ENCODE peak calls at places on chromosome 9, in nine cellular contexts. One of them, this sample, is unnamed.

GRCh38 chr9:124779368-124780059 is 2.6 kb downstream of the OLFML2A start:
- DNase-seq in endothelial cell of umbilical vein: peak
- DNase-seq in adrenal gland: peak
- DNase-seq in body of pancreas: no peak
- DNase-seq in K562: no peak
- DNase-seq in stomach: peak
- DNase-seq in HCT116: no peak
- DNase-seq in H1: no peak
- DNase-seq in right lobe of liver: no peak
- DNase-seq in this sample: peak

GRCh38 chr9:109452761-109453160 is 45.3 kb downstream of the PTPN3 start:
- DNase-seq in endothelial cell of umbilical vein: no peak
- DNase-seq in adrenal gland: no peak
- DNase-seq in body of pancreas: no peak
- DNase-seq in K562: no peak
- DNase-seq in stomach: no peak
- DNase-seq in HCT116: no peak
- DNase-seq in H1: no peak
- DNase-seq in right lobe of liver: no peak
- DNase-seq in this sample: no peak

GRCh38 chr9:72203205-72203803 is 54.1 kb downstream of the GDA start:
- DNase-seq in endothelial cell of umbilical vein: peak
- DNase-seq in adrenal gland: no peak
- DNase-seq in body of pancreas: peak
- DNase-seq in K562: peak
- DNase-seq in stomach: no peak
- DNase-seq in HCT116: peak
- DNase-seq in H1: no peak
- DNase-seq in right lobe of liver: no peak
- DNase-seq in this sample: no peak

GRCh38 chr9:95506692-95507455 is 9.9 kb downstream of the PTCH1 start:
- DNase-seq in endothelial cell of umbilical vein: peak
- DNase-seq in adrenal gland: peak
- DNase-seq in body of pancreas: peak
- DNase-seq in K562: peak
- DNase-seq in stomach: peak
- DNase-seq in HCT116: no peak
- DNase-seq in H1: no peak
- DNase-seq in right lobe of liver: peak
- DNase-seq in this sample: no peak

GRCh38 chr9:85528142-85528541 is 213.6 kb downstream of the AGTPBP1 start:
- DNase-seq in endothelial cell of umbilical vein: no peak
- DNase-seq in adrenal gland: no peak
- DNase-seq in body of pancreas: no peak
- DNase-seq in K562: no peak
- DNase-seq in stomach: no peak
- DNase-seq in HCT116: no peak
- DNase-seq in H1: no peak
- DNase-seq in right lobe of liver: no peak
- DNase-seq in this sample: no peak

GRCh38 chr9:109164040-109164439 is 3.0 kb downstream of the FRRS1L start:
- DNase-seq in endothelial cell of umbilical vein: no peak
- DNase-seq in adrenal gland: no peak
- DNase-seq in body of pancreas: no peak
- DNase-seq in K562: no peak
- DNase-seq in stomach: no peak
- DNase-seq in HCT116: no peak
- DNase-seq in H1: no peak
- DNase-seq in right lobe of liver: no peak
- DNase-seq in this sample: no peak

GRCh38 chr9:94623253-94623652 is 16.1 kb downstream of the FBP1 start:
- DNase-seq in endothelial cell of umbilical vein: no peak
- DNase-seq in adrenal gland: peak
- DNase-seq in body of pancreas: peak
- DNase-seq in K562: peak
- DNase-seq in stomach: peak
- DNase-seq in HCT116: peak
- DNase-seq in H1: no peak
- DNase-seq in right lobe of liver: no peak
- DNase-seq in this sample: no peak

GRCh38 chr9:8924529-8924928 is 1125.0 kb upstream of the DMAC1 start:
- DNase-seq in endothelial cell of umbilical vein: no peak
- DNase-seq in adrenal gland: no peak
- DNase-seq in body of pancreas: no peak
- DNase-seq in K562: no peak
- DNase-seq in stomach: no peak
- DNase-seq in HCT116: no peak
- DNase-seq in H1: no peak
- DNase-seq in right lobe of liver: no peak
- DNase-seq in this sample: no peak

GRCh38 chr9:135524130-135524861 is 3.1 kb downstream of the LCN1 start:
- DNase-seq in endothelial cell of umbilical vein: no peak
- DNase-seq in adrenal gland: peak
- DNase-seq in body of pancreas: no peak
- DNase-seq in K562: no peak
- DNase-seq in stomach: peak
- DNase-seq in HCT116: no peak
- DNase-seq in H1: no peak
- DNase-seq in right lobe of liver: no peak
- DNase-seq in this sample: peak

GRCh38 chr9:114745108-114745848 is 60.6 kb downstream of the TNFSF15 start:
- DNase-seq in endothelial cell of umbilical vein: peak
- DNase-seq in adrenal gland: no peak
- DNase-seq in body of pancreas: no peak
- DNase-seq in K562: no peak
- DNase-seq in stomach: no peak
- DNase-seq in HCT116: no peak
- DNase-seq in H1: no peak
- DNase-seq in right lobe of liver: no peak
- DNase-seq in this sample: no peak

GRCh38 chr9:101674165-101674564 is 64.3 kb downstream of the GRIN3A start:
- DNase-seq in endothelial cell of umbilical vein: no peak
- DNase-seq in adrenal gland: no peak
- DNase-seq in body of pancreas: no peak
- DNase-seq in K562: no peak
- DNase-seq in stomach: no peak
- DNase-seq in HCT116: no peak
- DNase-seq in H1: no peak
- DNase-seq in right lobe of liver: no peak
- DNase-seq in this sample: no peak

GRCh38 chr9:105297442-105298097 is 53.1 kb downstream of the SLC44A1 start:
- DNase-seq in endothelial cell of umbilical vein: no peak
- DNase-seq in adrenal gland: no peak
- DNase-seq in body of pancreas: no peak
- DNase-seq in K562: no peak
- DNase-seq in stomach: no peak
- DNase-seq in HCT116: no peak
- DNase-seq in H1: no peak
- DNase-seq in right lobe of liver: no peak
- DNase-seq in this sample: no peak

GRCh38 chr9:6910032-6910431 is 152.3 kb downstream of the KDM4C start:
- DNase-seq in endothelial cell of umbilical vein: peak
- DNase-seq in adrenal gland: no peak
- DNase-seq in body of pancreas: no peak
- DNase-seq in K562: no peak
- DNase-seq in stomach: no peak
- DNase-seq in HCT116: no peak
- DNase-seq in H1: no peak
- DNase-seq in right lobe of liver: no peak
- DNase-seq in this sample: no peak

GRCh38 chr9:121725008-121725795 is 73.8 kb downstream of the DAB2IP start:
- DNase-seq in endothelial cell of umbilical vein: peak
- DNase-seq in adrenal gland: peak
- DNase-seq in body of pancreas: peak
- DNase-seq in K562: no peak
- DNase-seq in stomach: peak
- DNase-seq in HCT116: no peak
- DNase-seq in H1: no peak
- DNase-seq in right lobe of liver: peak
- DNase-seq in this sample: peak

GRCh38 chr9:121729769-121730168 is 78.3 kb downstream of the DAB2IP start:
- DNase-seq in endothelial cell of umbilical vein: no peak
- DNase-seq in adrenal gland: no peak
- DNase-seq in body of pancreas: no peak
- DNase-seq in K562: no peak
- DNase-seq in stomach: no peak
- DNase-seq in HCT116: no peak
- DNase-seq in H1: no peak
- DNase-seq in right lobe of liver: no peak
- DNase-seq in this sample: no peak

GRCh38 chr9:121728916-121729315 is 77.5 kb downstream of the DAB2IP start:
- DNase-seq in endothelial cell of umbilical vein: no peak
- DNase-seq in adrenal gland: no peak
- DNase-seq in body of pancreas: no peak
- DNase-seq in K562: no peak
- DNase-seq in stomach: no peak
- DNase-seq in HCT116: no peak
- DNase-seq in H1: no peak
- DNase-seq in right lobe of liver: no peak
- DNase-seq in this sample: no peak

GRCh38 chr9:121730188-121730587 is 78.8 kb downstream of the DAB2IP start:
- DNase-seq in endothelial cell of umbilical vein: no peak
- DNase-seq in adrenal gland: peak
- DNase-seq in body of pancreas: no peak
- DNase-seq in K562: no peak
- DNase-seq in stomach: no peak
- DNase-seq in HCT116: no peak
- DNase-seq in H1: no peak
- DNase-seq in right lobe of liver: no peak
- DNase-seq in this sample: no peak

DNA sequence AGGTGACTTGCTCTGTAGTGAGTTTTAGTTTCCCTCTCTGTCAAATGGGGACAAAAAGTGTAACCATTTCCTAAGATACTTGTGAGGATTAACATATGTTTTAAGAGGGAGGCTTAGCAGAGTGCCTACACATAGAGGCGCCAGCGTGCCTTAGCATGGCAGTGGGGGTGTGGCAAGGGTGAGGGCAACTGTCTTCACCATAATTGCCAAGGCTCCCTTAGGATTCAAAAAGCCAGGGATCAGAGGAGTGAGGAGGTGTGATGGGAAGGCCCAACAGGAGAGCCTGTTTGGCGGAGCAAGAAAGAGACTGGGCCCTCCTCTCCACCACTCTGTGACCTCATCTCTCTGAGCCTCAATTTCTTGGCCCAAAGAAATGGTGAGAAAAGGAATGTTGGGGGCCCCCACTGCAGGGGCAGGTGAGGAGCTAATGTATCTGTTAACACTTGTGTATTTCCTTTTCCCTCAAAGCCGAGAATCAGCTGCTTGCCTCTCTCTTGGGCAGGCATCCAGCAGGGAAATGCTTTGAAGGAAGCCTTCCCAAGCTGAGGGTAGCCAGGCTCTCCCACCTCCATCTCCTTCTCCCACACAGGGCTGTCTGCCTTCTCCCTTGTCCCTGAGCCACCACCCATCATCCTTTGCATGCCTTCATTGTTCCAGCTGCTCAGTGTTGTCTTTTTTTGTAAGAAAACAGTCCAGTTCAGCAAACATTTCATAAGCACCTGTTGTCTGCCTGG is 76.0 kb downstream of the DAB2IP start:
- DNase-seq in endothelial cell of umbilical vein: peak
- DNase-seq in adrenal gland: no peak
- DNase-seq in body of pancreas: no peak
- DNase-seq in K562: no peak
- DNase-seq in stomach: peak
- DNase-seq in HCT116: no peak
- DNase-seq in H1: no peak
- DNase-seq in right lobe of liver: no peak
- DNase-seq in this sample: no peak
- H3K4me3 ChIP-seq in endothelial cell of umbilical vein: no peak
- H3K4me3 ChIP-seq in adrenal gland: no peak
- H3K4me3 ChIP-seq in body of pancreas: no peak
- H3K4me3 ChIP-seq in K562: no peak
- H3K4me3 ChIP-seq in stomach: no peak
- H3K4me3 ChIP-seq in HCT116: no peak
- H3K4me3 ChIP-seq in H1: no peak
- H3K4me3 ChIP-seq in right lobe of liver: no peak
- H3K4me3 ChIP-seq in this sample: no peak

GRCh38 chr9:112945620-112946208 is 55.0 kb upstream of the SLC46A2 start:
- DNase-seq in endothelial cell of umbilical vein: no peak
- DNase-seq in adrenal gland: no peak
- DNase-seq in body of pancreas: no peak
- DNase-seq in K562: peak
- DNase-seq in stomach: no peak
- DNase-seq in HCT116: no peak
- DNase-seq in H1: peak
- DNase-seq in right lobe of liver: no peak
- DNase-seq in this sample: no peak
- TF ChIP-seq POLR2A in endothelial cell of umbilical vein: no peak
- TF ChIP-seq POLR2A in adrenal gland: no peak
- TF ChIP-seq POLR2A in body of pancreas: no peak
- TF ChIP-seq POLR2A in K562: no peak
- TF ChIP-seq POLR2A in stomach: no peak
- TF ChIP-seq POLR2A in HCT116: no peak
- TF ChIP-seq POLR2A in H1: no peak
- TF ChIP-seq POLR2A in right lobe of liver: no peak
- TF ChIP-seq POLR2A in this sample: no peak

DNA sequence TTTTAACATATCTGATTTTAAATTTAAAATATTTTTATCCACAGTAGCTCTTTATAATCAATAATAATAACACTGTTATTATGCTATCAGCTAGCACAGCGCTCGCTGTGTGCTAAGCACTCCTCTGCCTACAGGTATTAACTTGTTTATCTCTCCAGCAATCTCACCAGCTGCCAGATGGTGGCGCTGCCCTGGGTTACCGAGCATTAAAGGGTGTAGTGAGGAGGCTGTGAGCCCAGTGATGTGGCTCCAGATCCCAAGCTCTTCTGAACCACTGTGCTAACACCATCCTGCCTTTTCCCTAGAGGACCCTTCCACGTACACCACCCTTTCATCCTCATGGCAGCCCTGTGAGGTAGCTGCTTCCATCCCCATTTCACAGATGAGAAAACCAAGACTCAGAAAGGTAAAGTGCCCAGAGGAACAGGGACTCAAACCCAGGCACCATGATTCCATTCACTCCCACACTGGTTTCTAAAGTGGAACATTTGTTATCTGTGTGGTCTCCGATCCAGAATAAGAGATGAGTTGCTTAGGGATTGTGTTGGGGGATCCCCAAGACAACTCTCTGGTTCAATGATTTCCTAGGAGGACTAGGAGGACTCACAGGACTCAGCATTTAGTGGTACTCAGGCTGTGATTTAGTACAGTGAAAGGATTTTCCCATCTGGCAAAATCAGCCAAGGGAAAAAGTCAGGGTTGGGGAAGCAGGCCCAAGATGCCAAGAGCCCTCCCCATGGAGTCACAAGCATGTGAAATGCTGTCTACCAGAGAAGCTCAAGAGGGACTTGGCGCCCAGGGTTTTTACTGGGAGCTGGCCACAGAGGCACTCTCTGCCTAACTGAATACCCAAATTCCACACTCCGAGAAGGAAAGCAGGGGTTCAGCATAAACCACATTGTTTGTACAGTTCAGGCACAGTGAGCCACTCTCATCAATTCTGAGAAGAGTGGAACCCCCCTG is 7.0 kb downstream of the IGFBPL1 start:
- DNase-seq in endothelial cell of umbilical vein: peak
- DNase-seq in adrenal gland: peak
- DNase-seq in body of pancreas: no peak
- DNase-seq in K562: peak
- DNase-seq in stomach: peak
- DNase-seq in HCT116: peak
- DNase-seq in H1: no peak
- DNase-seq in right lobe of liver: no peak
- DNase-seq in this sample: no peak
- TF ChIP-seq CTCF in endothelial cell of umbilical vein: peak
- TF ChIP-seq CTCF in adrenal gland: no peak
- TF ChIP-seq CTCF in body of pancreas: peak
- TF ChIP-seq CTCF in K562: peak
- TF ChIP-seq CTCF in stomach: no peak
- TF ChIP-seq CTCF in HCT116: peak
- TF ChIP-seq CTCF in H1: peak
- TF ChIP-seq CTCF in right lobe of liver: peak
- TF ChIP-seq CTCF in this sample: no peak

GRCh38 chr9:3262831-3263544 is 262.8 kb downstream of the RFX3 start:
- DNase-seq in endothelial cell of umbilical vein: no peak
- DNase-seq in adrenal gland: no peak
- DNase-seq in body of pancreas: no peak
- DNase-seq in K562: no peak
- DNase-seq in stomach: no peak
- DNase-seq in HCT116: no peak
- DNase-seq in H1: peak
- DNase-seq in right lobe of liver: no peak
- DNase-seq in this sample: no peak
- H3K4me3 ChIP-seq in endothelial cell of umbilical vein: no peak
- H3K4me3 ChIP-seq in adrenal gland: no peak
- H3K4me3 ChIP-seq in body of pancreas: no peak
- H3K4me3 ChIP-seq in K562: no peak
- H3K4me3 ChIP-seq in stomach: no peak
- H3K4me3 ChIP-seq in HCT116: no peak
- H3K4me3 ChIP-seq in H1: no peak
- H3K4me3 ChIP-seq in right lobe of liver: no peak
- H3K4me3 ChIP-seq in this sample: no peak

This sample was measured in lower leg skin.